ENCODE peak calls at places on chromosomes 1 and 21, in four cellular contexts. Z, V, N and K are unnamed samples.
A peak's percentile ranks its signal among the peaks of the same experiment; 100 is the strongest.

GRCh38 chr1:186531561-186532165 is 70.7 kb upstream of the PDC start:
- DNase-seq in V (peak; percentile 77), N (no peak), Z (no peak), K (peak; percentile 15)

GRCh38 chr1:8712413-8713229 is 104.8 kb downstream of the RERE start:
- DNase-seq in Z (peak; percentile 87), V (peak; percentile 89), N (no peak), K (peak; percentile 95)

GRCh38 chr1:223230161-223230881 is 87.3 kb upstream of the TLR5 start:
- DNase-seq in V (peak; percentile 98), N (no peak), Z (no peak), K (no peak)

GRCh38 chr1:7640350-7640749 is 130.7 kb upstream of the VAMP3 start:
- DNase-seq in Z (no peak), N (no peak), V (no peak), K (no peak)

GRCh38 chr1:154186177-154186576 is 5.7 kb downstream of the TPM3 start:
- DNase-seq in V (peak; percentile 18), N (peak; percentile 39), Z (peak; percentile 43), K (peak; percentile 84)

GRCh38 chr1:234980657-234981396 is 147.8 kb downstream of the TOMM20 start:
- DNase-seq in Z (peak; percentile 83), V (peak; percentile 99), N (no peak), K (peak; percentile 98)

GRCh38 chr1:6960291-6960758 is 175.1 kb downstream of the CAMTA1 start:
- DNase-seq in N (peak; percentile 41), V (peak; percentile 63), Z (no peak), K (no peak)

GRCh38 chr21:28334407-28334806 is 658.3 kb downstream of the LTN1 start:
- DNase-seq in V (peak; percentile 24), Z (no peak), N (no peak), K (no peak)

GRCh38 chr1:160826546-160826945 is 30.6 kb downstream of the LY9 start:
- DNase-seq in N (no peak), Z (no peak), V (peak; percentile 74), K (no peak)

GRCh38 chr1:53765656-53766055 is 26.7 kb upstream of the GLIS1 start:
- DNase-seq in Z (no peak), N (no peak), V (peak; percentile 50), K (peak; percentile 88)

GRCh38 chr1:234868296-234869147 is 258.5 kb upstream of the IRF2BP2 start:
- DNase-seq in V (no peak), Z (no peak), N (no peak), K (no peak)

GRCh38 chr21:45613881-45614280 is 29.6 kb upstream of the PCBP3 start:
- DNase-seq in Z (no peak), N (no peak), V (no peak), K (no peak)

GRCh38 chr1:246293366-246294121 is 213.5 kb downstream of the SMYD3 start:
- DNase-seq in V (no peak), N (no peak), Z (no peak), K (no peak)

GRCh38 chr1:184075040-184076029 is 23.8 kb downstream of the TSEN15 start:
- DNase-seq in Z (peak; percentile 57), N (peak; percentile 46), V (peak; percentile 51), K (peak; percentile 66)

GRCh38 chr1:56774067-56774609 is 45.1 kb downstream of the FYB2 start:
- DNase-seq in Z (no peak), N (no peak), V (no peak), K (no peak)

GRCh38 chr1:32549601-32550000 is 10.4 kb downstream of the ZBTB8A start:
- DNase-seq in Z (no peak), N (no peak), V (no peak), K (peak; percentile 31)

GRCh38 chr1:5394111-5394510 is 598.1 kb downstream of the NPHP4 start:
- DNase-seq in V (no peak), N (no peak), Z (no peak), K (no peak)